ENCODE peak calls at places on chromosome 22, in five cellular contexts. D, G, C, N and E are unnamed samples. For H3K9me3 and H3K27me3, the result is how much of the 10 kb centered on the place peaks cover.

GRCh38 chr22:19997561-19998231 is 18.9 kb downstream of the ARVCF start:
- DNase-seq in D (no peak), G (no peak), C (no peak), N (no peak), E (no peak)

GRCh38 chr22:24429411-24430365 is 2.3 kb downstream of the ADORA2A start:
- DNase-seq in D (no peak), G (peak), C (no peak), N (peak), E (peak)

GRCh38 chr22:29031236-29031982 is 30.2 kb downstream of the C22orf31 start:
- DNase-seq in D (peak), G (no peak), C (peak), N (peak), E (no peak)

GRCh38 chr22:21651521-21652009 is 9.5 kb downstream of the SDF2L1 start:
- DNase-seq in D (no peak), G (no peak), C (no peak), N (no peak), E (no peak)

GRCh38 chr22:33427461-33427860 is 369.3 kb upstream of the SYN3 start:
- DNase-seq in D (no peak), G (no peak), C (no peak), N (no peak), E (no peak)

GRCh38 chr22:23398701-23399366 is 181.3 kb downstream of the IGLL1 start:
- DNase-seq in D (no peak), G (no peak), C (no peak), N (no peak), E (no peak)

GRCh38 chr22:22552630-22553029 is 6.4 kb downstream of the PRAME start:
- DNase-seq in D (no peak), G (no peak), C (no peak), N (no peak), E (no peak)

GRCh38 chr22:23242473-23243001 is 62.2 kb downstream of the BCR start:
- DNase-seq in D (no peak), G (no peak), C (no peak), N (no peak), E (no peak)

GRCh38 chr22:38177926-38178604 is 3.6 kb downstream of the PLA2G6 start:
- DNase-seq in D (peak), G (no peak), C (no peak), N (peak), E (no peak)

GRCh38 chr22:23057331-23057730 is 13.0 kb upstream of the GNAZ start:
- DNase-seq in D (no peak), G (no peak), C (no peak), N (no peak), E (no peak)

GRCh38 chr22:45478108-45478771 is 24.4 kb upstream of the FBLN1 start:
- DNase-seq in D (no peak), G (no peak), C (peak), N (peak), E (no peak)

GRCh38 chr22:26169312-26170111 is at the start of gene SEZ6L:
- DNase-seq in D (no peak), G (no peak), C (no peak), N (peak), E (no peak)

GRCh38 chr22:18066181-18066859 is 11.5 kb upstream of the PEX26 start:
- DNase-seq in D (no peak), G (no peak), C (no peak), N (no peak), E (no peak)

GRCh38 chr22:19120829-19121630 is 1.2 kb downstream of the DGCR2 start:
- DNase-seq in D (peak), G (peak), C (no peak), N (peak), E (no peak)

GRCh38 chr22:23431337-23432072 is 148.6 kb downstream of the IGLL1 start:
- DNase-seq in D (no peak), G (no peak), C (no peak), N (no peak), E (no peak)

GRCh38 chr22:33829549-33830280 is 90.6 kb downstream of the LARGE1 start:
- DNase-seq in D (no peak), G (no peak), C (no peak), N (no peak), E (no peak)

GRCh38 chr22:18971321-18971751 is 35.2 kb upstream of the PRODH start:
- DNase-seq in D (no peak), G (peak), C (no peak), N (no peak), E (no peak)

GRCh38 chr22:20918663-20919220 is 1.5 kb downstream of the CRKL start:
- DNase-seq in D (no peak), G (no peak), C (no peak), N (peak), E (no peak)

GRCh38 chr22:38699784-38700183 is 959 bp downstream of the JOSD1 start:
- DNase-seq in D (no peak), G (no peak), C (no peak), N (peak), E (no peak)

GRCh38 chr22:20475115-20475436 is 20.5 kb downstream of the KLHL22 start:
- DNase-seq in D (no peak), G (no peak), C (no peak), N (no peak), E (no peak)

GRCh38 chr22:28414017-28414416 is 265.6 kb downstream of the TTC28 start:
- DNase-seq in D (no peak), G (no peak), C (no peak), N (peak), E (no peak)

GRCh38 chr22:39176673-39177455 is 24.4 kb upstream of the CBX7 start:
- DNase-seq in D (no peak), G (no peak), C (no peak), N (peak), E (no peak)

GRCh38 chr22:43293259-43293658 is 49.9 kb downstream of the SCUBE1 start:
- DNase-seq in D (no peak), G (no peak), C (no peak), N (peak), E (no peak)

GRCh38 chr22:45151503-45151902 is 12.2 kb upstream of the NUP50 start:
- DNase-seq in D (no peak), G (no peak), C (no peak), N (no peak), E (no peak)

GRCh38 chr22:23767673-23768548 is at the start of gene CHCHD10:
- DNase-seq in D (peak), G (peak), C (peak), N (peak), E (peak)

GRCh38 chr22:45903355-45904149 is 73.4 kb downstream of the WNT7B start:
- DNase-seq in D (no peak), G (no peak), C (no peak), N (peak), E (no peak)

GRCh38 chr22:39519681-39520053 is 695 bp upstream of the ATF4 start:
- DNase-seq in D (no peak), G (no peak), C (peak), N (peak), E (no peak)

GRCh38 chr22:47994899-47995573 is 1232.6 kb downstream of the TBC1D22A start:
- DNase-seq in D (no peak), G (no peak), C (no peak), N (no peak), E (no peak)
- H3K9me3 ChIP-seq in D (under half), G (under half), C (under half), N (under half), E (under half)

GRCh38 chr22:48098936-48099245 is 1336.4 kb downstream of the TBC1D22A start:
- DNase-seq in D (no peak), G (no peak), C (no peak), N (no peak), E (no peak)
- H3K27me3 ChIP-seq in D (under half), G (under half), C (under half), N (under half), E (under half)

GRCh38 chr22:30296851-30297250 is 7.5 kb upstream of the CASTOR1 start:
- DNase-seq in D (no peak), G (no peak), C (no peak), N (no peak), E (no peak)
- H3K27ac ChIP-seq in D (no peak), G (no peak), C (no peak), N (no peak), E (peak)

GRCh38 chr22:47548953-47549740 is 786.7 kb downstream of the TBC1D22A start:
- DNase-seq in D (no peak), G (no peak), C (no peak), N (no peak), E (no peak)

GRCh38 chr22:47547881-47548630 is 785.6 kb downstream of the TBC1D22A start:
- DNase-seq in D (no peak), G (no peak), C (no peak), N (no peak), E (no peak)

GRCh38 chr22:47551438-47551788 is 789.0 kb downstream of the TBC1D22A start:
- DNase-seq in D (no peak), G (no peak), C (no peak), N (no peak), E (no peak)

GRCh38 chr22:47550524-47551437 is 788.3 kb downstream of the TBC1D22A start:
- DNase-seq in D (no peak), G (no peak), C (no peak), N (no peak), E (no peak)

GRCh38 chr22:47549741-47550340 is 787.4 kb downstream of the TBC1D22A start:
- DNase-seq in D (no peak), G (no peak), C (no peak), N (no peak), E (no peak)
- H3K9me3 ChIP-seq in D (under half), G (under half), C (under half), N (under half), E (under half)

DNA sequence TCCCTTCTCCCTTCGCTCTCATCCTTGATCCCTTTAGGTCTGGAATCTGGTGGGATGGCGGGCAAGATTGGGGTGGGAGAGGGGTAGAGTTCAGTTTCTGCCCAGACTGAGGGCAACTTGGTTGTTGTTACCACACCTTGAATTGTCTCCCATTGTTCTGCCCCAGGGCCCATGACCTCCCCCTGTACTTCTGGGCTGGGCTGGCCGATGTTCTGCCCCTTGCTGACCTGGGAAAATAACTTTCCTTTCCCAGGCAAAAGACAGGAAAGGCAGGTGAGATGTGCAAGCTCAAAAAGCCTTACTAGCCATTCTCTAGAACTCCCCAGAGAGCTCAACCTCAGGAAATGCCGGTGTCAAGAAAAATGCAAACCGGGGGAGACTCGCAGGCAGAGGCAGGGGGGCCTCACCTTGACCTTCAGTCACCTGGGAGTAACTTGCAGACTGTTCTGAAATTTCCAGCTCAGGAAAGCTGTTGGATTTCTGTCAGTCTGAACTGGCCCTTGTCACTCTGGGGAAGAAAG is 32.4 kb upstream of the EIF3D start:
- DNase-seq in D (no peak), G (no peak), C (no peak), N (no peak), E (no peak)
- H3K27me3 ChIP-seq in D (under half), G (under half), C (under half), N (under half), E (under half)

GRCh38 chr22:30371981-30372380 is 15.2 kb downstream of the CCDC157 start:
- DNase-seq in D (no peak), G (no peak), C (no peak), N (no peak), E (no peak)

GRCh38 chr22:30371321-30371720 is 14.5 kb downstream of the CCDC157 start:
- DNase-seq in D (no peak), G (peak), C (no peak), N (no peak), E (no peak)

GRCh38 chr22:30368420-30368819 is 11.6 kb downstream of the CCDC157 start:
- DNase-seq in D (no peak), G (no peak), C (no peak), N (no peak), E (no peak)

GRCh38 chr22:30372915-30373314 is 14.3 kb downstream of the RNF215 start:
- DNase-seq in D (no peak), G (no peak), C (no peak), N (no peak), E (no peak)

DNA sequence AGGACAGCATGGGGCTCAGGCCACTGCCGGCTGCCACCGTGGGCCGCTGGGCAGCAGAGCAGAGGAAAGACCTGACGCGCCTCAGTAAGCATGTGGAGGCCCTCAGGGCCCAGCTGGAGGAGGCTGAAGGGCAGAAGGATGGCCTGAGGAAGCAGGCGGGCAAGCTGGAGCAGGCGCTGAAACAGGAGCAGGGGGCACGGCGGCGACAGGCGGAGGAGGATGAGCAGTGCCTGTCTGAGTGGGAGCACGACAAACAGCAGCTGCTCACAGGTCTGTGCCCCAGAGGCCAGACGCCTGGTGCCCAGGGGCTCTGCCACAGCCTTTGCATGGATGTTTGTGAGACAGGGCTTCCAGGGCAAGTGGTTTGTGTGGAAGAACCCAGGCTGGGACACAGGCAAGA is 13.9 kb downstream of the CCDC157 start:
- DNase-seq in D (no peak), G (no peak), C (no peak), N (no peak), E (no peak)
- H3K27ac ChIP-seq in D (no peak), G (no peak), C (no peak), N (no peak), E (no peak)

GRCh38 chr22:49551897-49552659 is 275.6 kb downstream of the BRD1 start:
- DNase-seq in D (no peak), G (no peak), C (no peak), N (no peak), E (no peak)

GRCh38 chr22:49554296-49554625 is 273.4 kb downstream of the BRD1 start:
- DNase-seq in D (no peak), G (no peak), C (no peak), N (no peak), E (no peak)

GRCh38 chr22:49553518-49554295 is 274.0 kb downstream of the BRD1 start:
- DNase-seq in D (no peak), G (no peak), C (no peak), N (no peak), E (no peak)

GRCh38 chr22:49551446-49551845 is 276.2 kb downstream of the BRD1 start:
- DNase-seq in D (no peak), G (no peak), C (no peak), N (no peak), E (no peak)

DNA sequence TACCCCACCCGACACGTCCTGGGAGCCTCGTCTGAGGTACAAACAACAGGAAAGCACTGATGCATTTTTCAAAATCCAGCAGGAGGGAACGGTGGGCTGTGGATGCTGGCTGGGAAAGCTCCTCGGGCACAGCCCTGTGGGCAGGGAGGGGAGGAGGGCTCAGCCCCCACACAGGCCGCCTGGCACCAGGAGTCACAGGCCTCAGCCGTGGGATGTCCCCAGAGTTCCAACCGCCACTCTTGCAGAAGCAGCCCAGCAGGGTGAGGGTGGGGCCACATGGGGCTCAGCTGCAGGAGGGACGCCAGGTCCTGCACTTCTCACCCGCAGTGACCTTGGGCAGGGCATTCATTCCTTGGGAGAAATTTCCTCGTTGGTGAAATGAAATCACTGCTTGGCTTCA is 274.6 kb downstream of the BRD1 start:
- DNase-seq in D (no peak), G (no peak), C (no peak), N (no peak), E (peak)
- H3K9me3 ChIP-seq in D (under half), G (under half), C (under half), N (under half), E (under half)